ENCODE peak calls at places on chromosomes 16 and 17, in eight cellular contexts. L is fibroblast of the aortic adventitia, K is left lung, H is GM13977, V is substantia nigra, Y is GF-D8, D is memory B cell, C is AG10803. U is an unnamed sample.
A peak's percentile ranks its signal among the peaks of the same experiment; 100 is the strongest.

GRCh38 chr16:55263271-55264250 is 60.4 kb upstream of the IRX6 start:
- DNase-seq in L (no peak), K (no peak), H (no peak), V (no peak), Y (no peak), D (no peak), C (no peak), U (no peak)

GRCh38 chr17:45293413-45294211 is 23.2 kb downstream of the MAP3K14 start:
- DNase-seq in L (peak; percentile 89), K (peak; percentile 85), H (no peak), V (no peak), Y (no peak), D (no peak), C (peak; percentile 92), U (no peak)

GRCh38 chr16:89593841-89594240 is 18.3 kb downstream of the CPNE7 start:
- DNase-seq in L (no peak), K (no peak), H (no peak), V (no peak), Y (no peak), D (no peak), C (no peak), U (no peak)

GRCh38 chr17:83195330-83196087 is 116.1 kb downstream of the METRNL start:
- DNase-seq in L (peak; percentile 83), K (peak; percentile 80), H (no peak), V (no peak), Y (no peak), D (no peak), C (peak; percentile 93), U (no peak)

GRCh38 chr17:61361084-61361483 is 38.6 kb upstream of the TBX2 start:
- DNase-seq in L (peak; percentile 83), K (no peak), H (no peak), V (no peak), Y (no peak), D (no peak), C (peak; percentile 86), U (no peak)

GRCh38 chr16:61074324-61074723 is 961.9 kb downstream of the CDH8 start:
- DNase-seq in L (no peak), K (no peak), H (no peak), V (no peak), Y (no peak), D (no peak), C (no peak), U (no peak)

GRCh38 chr17:50153650-50154575 is 3.4 kb upstream of the PPP1R9B start:
- DNase-seq in L (peak; percentile 87), K (peak; percentile 77), H (no peak), V (no peak), Y (no peak), D (no peak), C (no peak), U (no peak)

GRCh38 chr17:79874329-79874981 is 35.2 kb upstream of the CBX4 start:
- DNase-seq in L (peak; percentile 31), K (no peak), H (peak; percentile 81), V (no peak), Y (no peak), D (peak; percentile 38), C (peak; percentile 5), U (no peak)

GRCh38 chr16:17921357-17921978 is 415.1 kb downstream of the NPIPA8 start:
- DNase-seq in L (peak; percentile 7), K (no peak), H (peak; percentile 38), V (no peak), Y (no peak), D (peak; percentile 59), C (peak; percentile 12), U (peak; percentile 21)

GRCh38 chr17:79947351-79948031 is 88.2 kb downstream of the TBC1D16 start:
- DNase-seq in L (no peak), K (no peak), H (no peak), V (no peak), Y (no peak), D (no peak), C (no peak), U (no peak)

GRCh38 chr17:61409301-61410099 is 9.9 kb downstream of the TBX2 start:
- DNase-seq in L (peak; percentile 73), K (peak; percentile 88), H (peak; percentile 79), V (no peak), Y (no peak), D (no peak), C (peak; percentile 57), U (peak; percentile 14)

GRCh38 chr17:80254396-80255241 is 6.0 kb upstream of the RNF213 start:
- DNase-seq in L (peak; percentile 92), K (peak; percentile 39), H (peak; percentile 65), V (no peak), Y (peak; percentile 87), D (peak; percentile 38), C (peak; percentile 93), U (no peak)

GRCh38 chr17:68511671-68512246 is 471 bp upstream of the PRKAR1A start:
- DNase-seq in L (peak; percentile 65), K (peak; percentile 91), H (peak; percentile 83), V (peak; percentile 85), Y (peak; percentile 45), D (peak; percentile 73), C (peak; percentile 47), U (peak; percentile 75)

GRCh38 chr17:72120878-72121163 is at the start of gene SOX9:
- DNase-seq in L (peak; percentile 79), K (peak; percentile 85), H (peak; percentile 97), V (peak; percentile 79), Y (no peak), D (no peak), C (peak; percentile 94), U (no peak)

GRCh38 chr17:29590261-29590978 is 972 bp upstream of the GIT1 start:
- DNase-seq in L (peak; percentile 66), K (no peak), H (no peak), V (no peak), Y (no peak), D (no peak), C (peak; percentile 49), U (no peak)

GRCh38 chr17:77246110-77247047 is 105.6 kb downstream of the SEC14L1 start:
- DNase-seq in L (no peak), K (no peak), H (no peak), V (no peak), Y (no peak), D (no peak), C (no peak), U (peak; percentile 12)

GRCh38 chr17:18962494-18962815 is 10.5 kb downstream of the SLC5A10 start:
- DNase-seq in L (no peak), K (peak; percentile 49), H (no peak), V (no peak), Y (no peak), D (no peak), C (no peak), U (no peak)